ENCODE peak calls at places on chromosomes 6 and 20, in five cellular contexts. One of them, this sample, is unnamed.

GRCh38 chr6:23713211-23713610 is 412.8 kb upstream of the NRSN1 start:
- DNase-seq in A549: no peak
- DNase-seq in tibial nerve: no peak
- DNase-seq in transverse colon: no peak
- DNase-seq in sigmoid colon: no peak
- DNase-seq in this sample: no peak

GRCh38 chr20:20237093-20237959 is 130.6 kb upstream of the INSM1 start:
- DNase-seq in tibial nerve: peak; percentile 56
- DNase-seq in A549: peak; percentile 76
- DNase-seq in sigmoid colon: no peak
- DNase-seq in transverse colon: peak; percentile 46
- DNase-seq in this sample: no peak

GRCh38 chr6:53768636-53769035 is 26.2 kb upstream of the LRRC1 start:
- DNase-seq in A549: no peak
- DNase-seq in sigmoid colon: no peak
- DNase-seq in tibial nerve: no peak
- DNase-seq in transverse colon: no peak
- DNase-seq in this sample: no peak

GRCh38 chr6:30037182-30037788 is 23.8 kb upstream of the POLR1H start:
- DNase-seq in tibial nerve: no peak
- DNase-seq in sigmoid colon: no peak
- DNase-seq in A549: peak; percentile 27
- DNase-seq in transverse colon: no peak
- DNase-seq in this sample: no peak

GRCh38 chr6:85744571-85744970 is 101.9 kb upstream of the SYNCRIP start:
- DNase-seq in tibial nerve: no peak
- DNase-seq in A549: no peak
- DNase-seq in transverse colon: no peak
- DNase-seq in sigmoid colon: no peak
- DNase-seq in this sample: no peak

GRCh38 chr6:144582939-144583613 is 297.9 kb downstream of the UTRN start:
- DNase-seq in A549: no peak
- DNase-seq in tibial nerve: no peak
- DNase-seq in sigmoid colon: peak; percentile 66
- DNase-seq in transverse colon: peak; percentile 26
- DNase-seq in this sample: peak; percentile 41

GRCh38 chr6:27679968-27680694 is 207.2 kb upstream of the ZNF184 start:
- DNase-seq in sigmoid colon: no peak
- DNase-seq in A549: no peak
- DNase-seq in tibial nerve: no peak
- DNase-seq in transverse colon: no peak
- DNase-seq in this sample: no peak

GRCh38 chr20:23370873-23371272 is 8.9 kb downstream of the GZF1 start:
- DNase-seq in transverse colon: no peak
- DNase-seq in tibial nerve: no peak
- DNase-seq in A549: no peak
- DNase-seq in sigmoid colon: no peak
- DNase-seq in this sample: no peak

GRCh38 chr20:1632228-1632577 is 12.4 kb upstream of the SIRPB1 start:
- DNase-seq in sigmoid colon: no peak
- DNase-seq in A549: no peak
- DNase-seq in tibial nerve: no peak
- DNase-seq in transverse colon: no peak
- DNase-seq in this sample: no peak

GRCh38 chr20:58813369-58813768 is 37.3 kb downstream of the GNAS-AS1 start:
- DNase-seq in transverse colon: no peak
- DNase-seq in A549: no peak
- DNase-seq in tibial nerve: no peak
- DNase-seq in sigmoid colon: no peak
- DNase-seq in this sample: no peak

GRCh38 chr6:11712760-11713159 is 65.8 kb downstream of the ADTRP start:
- DNase-seq in tibial nerve: peak; percentile 56
- DNase-seq in transverse colon: peak; percentile 18
- DNase-seq in A549: no peak
- DNase-seq in sigmoid colon: peak; percentile 80
- DNase-seq in this sample: no peak

GRCh38 chr6:93858213-93858612 is 438.9 kb upstream of the EPHA7 start:
- DNase-seq in sigmoid colon: no peak
- DNase-seq in transverse colon: no peak
- DNase-seq in tibial nerve: no peak
- DNase-seq in A549: no peak
- DNase-seq in this sample: no peak

GRCh38 chr6:160249687-160250086 is 8.9 kb downstream of the SLC22A2 start:
- DNase-seq in A549: no peak
- DNase-seq in transverse colon: peak; percentile 33
- DNase-seq in sigmoid colon: no peak
- DNase-seq in tibial nerve: no peak
- DNase-seq in this sample: no peak

GRCh38 chr6:34462561-34462971 is 3.3 kb upstream of the PACSIN1 start:
- DNase-seq in transverse colon: peak; percentile 39
- DNase-seq in tibial nerve: no peak
- DNase-seq in A549: peak; percentile 55
- DNase-seq in sigmoid colon: no peak
- DNase-seq in this sample: no peak

GRCh38 chr6:44341095-44341890 is 1.2 kb upstream of the SPATS1 start:
- DNase-seq in transverse colon: no peak
- DNase-seq in A549: no peak
- DNase-seq in sigmoid colon: no peak
- DNase-seq in tibial nerve: no peak
- DNase-seq in this sample: no peak

GRCh38 chr20:24821391-24821790 is 127.7 kb upstream of the CST7 start:
- DNase-seq in A549: no peak
- DNase-seq in transverse colon: no peak
- DNase-seq in sigmoid colon: peak; percentile 49
- DNase-seq in tibial nerve: no peak
- DNase-seq in this sample: no peak

GRCh38 chr6:10558575-10558974 is 37.4 kb downstream of the GCNT2 start:
- DNase-seq in A549: no peak
- DNase-seq in transverse colon: peak; percentile 63
- DNase-seq in sigmoid colon: peak; percentile 71
- DNase-seq in tibial nerve: no peak
- DNase-seq in this sample: no peak

GRCh38 chr6:92460133-92460532 is 959.2 kb downstream of the EPHA7 start:
- DNase-seq in transverse colon: no peak
- DNase-seq in tibial nerve: no peak
- DNase-seq in A549: no peak
- DNase-seq in sigmoid colon: no peak
- DNase-seq in this sample: no peak
- TF ChIP-seq EP300 in transverse colon: no peak
- TF ChIP-seq EP300 in tibial nerve: no peak
- TF ChIP-seq EP300 in A549: no peak
- TF ChIP-seq EP300 in sigmoid colon: no peak
- TF ChIP-seq EP300 in this sample: no peak

GRCh38 chr20:8454137-8454712 is 322.2 kb downstream of the PLCB1 start:
- DNase-seq in A549: peak; percentile 10
- DNase-seq in sigmoid colon: no peak
- DNase-seq in tibial nerve: no peak
- DNase-seq in transverse colon: no peak
- DNase-seq in this sample: no peak
- TF ChIP-seq CTCF in A549: no peak
- TF ChIP-seq CTCF in sigmoid colon: no peak
- TF ChIP-seq CTCF in tibial nerve: no peak
- TF ChIP-seq CTCF in transverse colon: no peak
- TF ChIP-seq CTCF in this sample: no peak

GRCh38 chr6:129889580-129889979 is 28.5 kb upstream of the TMEM244 start:
- DNase-seq in tibial nerve: no peak
- DNase-seq in transverse colon: no peak
- DNase-seq in A549: no peak
- DNase-seq in sigmoid colon: no peak
- DNase-seq in this sample: no peak

GRCh38 chr6:129890164-129890563 is 29.0 kb upstream of the TMEM244 start:
- DNase-seq in transverse colon: no peak
- DNase-seq in sigmoid colon: no peak
- DNase-seq in tibial nerve: no peak
- DNase-seq in A549: no peak
- DNase-seq in this sample: no peak

GRCh38 chr6:129893513-129894098 is 32.5 kb upstream of the TMEM244 start:
- DNase-seq in transverse colon: no peak
- DNase-seq in A549: no peak
- DNase-seq in tibial nerve: no peak
- DNase-seq in sigmoid colon: no peak
- DNase-seq in this sample: no peak

GRCh38 chr6:129886401-129887155 is 25.5 kb upstream of the TMEM244 start:
- DNase-seq in transverse colon: no peak
- DNase-seq in A549: no peak
- DNase-seq in sigmoid colon: no peak
- DNase-seq in tibial nerve: no peak
- DNase-seq in this sample: no peak

DNA sequence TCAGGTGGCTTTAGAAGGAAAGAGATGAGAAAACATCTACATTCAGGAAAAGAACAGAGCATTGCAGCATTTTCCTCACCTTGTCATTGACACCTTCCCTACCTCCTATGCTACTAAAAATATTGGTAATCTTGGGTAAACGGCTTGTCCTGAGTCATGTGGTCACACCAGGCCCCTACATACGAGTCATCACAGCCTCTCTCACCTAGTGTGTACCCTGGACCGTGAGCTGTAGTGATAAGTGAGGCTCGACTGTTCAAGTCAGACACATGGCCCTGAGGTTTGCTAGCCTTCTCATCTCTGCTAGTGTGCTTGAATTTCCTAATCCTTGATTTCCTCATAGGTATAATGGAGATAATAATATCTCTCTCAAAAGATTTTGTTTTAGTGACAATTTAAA is 29.6 kb upstream of the TMEM244 start:
- DNase-seq in A549: no peak
- DNase-seq in sigmoid colon: no peak
- DNase-seq in tibial nerve: no peak
- DNase-seq in transverse colon: no peak
- DNase-seq in this sample: no peak
- TF ChIP-seq EP300 in A549: no peak
- TF ChIP-seq EP300 in sigmoid colon: no peak
- TF ChIP-seq EP300 in tibial nerve: no peak
- TF ChIP-seq EP300 in transverse colon: no peak
- TF ChIP-seq EP300 in this sample: no peak

GRCh38 chr6:6923605-6924004 is 184.2 kb upstream of the RREB1 start:
- DNase-seq in A549: no peak
- DNase-seq in transverse colon: no peak
- DNase-seq in sigmoid colon: no peak
- DNase-seq in tibial nerve: no peak
- DNase-seq in this sample: no peak

GRCh38 chr6:6927437-6928361 is 180.1 kb upstream of the RREB1 start:
- DNase-seq in tibial nerve: no peak
- DNase-seq in A549: no peak
- DNase-seq in transverse colon: no peak
- DNase-seq in sigmoid colon: no peak
- DNase-seq in this sample: peak; percentile 41

GRCh38 chr6:6920984-6921313 is 186.8 kb upstream of the RREB1 start:
- DNase-seq in tibial nerve: no peak
- DNase-seq in A549: no peak
- DNase-seq in sigmoid colon: no peak
- DNase-seq in transverse colon: no peak
- DNase-seq in this sample: no peak

GRCh38 chr6:6925391-6926164 is 182.2 kb upstream of the RREB1 start:
- DNase-seq in A549: no peak
- DNase-seq in transverse colon: no peak
- DNase-seq in sigmoid colon: no peak
- DNase-seq in tibial nerve: no peak
- DNase-seq in this sample: no peak

GRCh38 chr6:6924708-6925107 is 183.1 kb upstream of the RREB1 start:
- DNase-seq in tibial nerve: no peak
- DNase-seq in sigmoid colon: no peak
- DNase-seq in transverse colon: no peak
- DNase-seq in A549: no peak
- DNase-seq in this sample: no peak
- TF ChIP-seq CTCF in tibial nerve: no peak
- TF ChIP-seq CTCF in sigmoid colon: no peak
- TF ChIP-seq CTCF in transverse colon: no peak
- TF ChIP-seq CTCF in A549: no peak
- TF ChIP-seq CTCF in this sample: no peak

This sample was measured in ovary.